ENCODE peak calls at places on chromosomes 12 and 14, in six cellular contexts. G, I, Q, F, B and X are unnamed samples.

GRCh38 chr12:5868585-5869295 is 76.3 kb downstream of the ANO2 start:
- DNase-seq in G (no peak), I (no peak), Q (no peak), F (no peak), B (no peak), X (no peak)

GRCh38 chr14:103485504-103485903 is 37.1 kb downstream of the CKB start:
- DNase-seq in G (no peak), I (no peak), Q (no peak), F (no peak), B (no peak), X (no peak)

GRCh38 chr12:90280033-90280432 is 571.4 kb upstream of the ATP2B1 start:
- DNase-seq in G (peak), I (peak), Q (no peak), F (no peak), B (no peak), X (no peak)

GRCh38 chr14:59159169-59159568 is 29.3 kb upstream of the DAAM1 start:
- DNase-seq in G (no peak), I (no peak), Q (no peak), F (no peak), B (no peak), X (no peak)

GRCh38 chr14:50336428-50336827 is 24.3 kb downstream of the DMAC2L start:
- DNase-seq in G (no peak), I (no peak), Q (no peak), F (no peak), B (no peak), X (no peak)

GRCh38 chr12:30913323-30913722 is 13.2 kb upstream of the TSPAN11 start:
- DNase-seq in G (no peak), I (no peak), Q (no peak), F (no peak), B (no peak), X (no peak)

GRCh38 chr12:22529281-22530060 is 14.9 kb downstream of the C2CD5 start:
- DNase-seq in G (peak), I (peak), Q (no peak), F (peak), B (no peak), X (no peak)

GRCh38 chr12:25034676-25035075 is 85.8 kb upstream of the BCAT1 start:
- DNase-seq in G (no peak), I (no peak), Q (no peak), F (no peak), B (no peak), X (no peak)

GRCh38 chr14:44640416-44640815 is 133.3 kb upstream of the FSCB start:
- DNase-seq in G (no peak), I (no peak), Q (no peak), F (no peak), B (no peak), X (no peak)

GRCh38 chr14:104724407-104724980 is 465 bp downstream of the ADSS1 start:
- DNase-seq in G (no peak), I (no peak), Q (no peak), F (peak), B (no peak), X (peak)

GRCh38 chr12:13116259-13116658 is 12.8 kb upstream of the GSG1 start:
- DNase-seq in G (no peak), I (no peak), Q (no peak), F (no peak), B (no peak), X (no peak)

GRCh38 chr14:104399432-104400155 is 180.0 kb upstream of the C14orf180 start:
- DNase-seq in G (no peak), I (no peak), Q (no peak), F (no peak), B (peak), X (no peak)

GRCh38 chr12:78204926-78205325 is 374.2 kb downstream of the NAV3 start:
- DNase-seq in G (no peak), I (no peak), Q (no peak), F (no peak), B (no peak), X (no peak)

GRCh38 chr12:31928246-31929139 is 30.7 kb upstream of the RESF1 start:
- DNase-seq in G (no peak), I (no peak), Q (no peak), F (no peak), B (no peak), X (no peak)

GRCh38 chr14:25953532-25954144 is 644.2 kb downstream of the NOVA1 start:
- DNase-seq in G (peak), I (peak), Q (no peak), F (no peak), B (no peak), X (no peak)

GRCh38 chr12:57196439-57196838 is 20.2 kb upstream of the NXPH4 start:
- DNase-seq in G (no peak), I (no peak), Q (no peak), F (no peak), B (no peak), X (no peak)

GRCh38 chr14:24425704-24426103 is 3.8 kb downstream of the CBLN3 start:
- DNase-seq in G (peak), I (peak), Q (no peak), F (no peak), B (no peak), X (no peak)

GRCh38 chr12:40141996-40142395 is 36.1 kb upstream of the SLC2A13 start:
- DNase-seq in G (no peak), I (no peak), Q (no peak), F (no peak), B (no peak), X (no peak)

GRCh38 chr14:95078841-95079240 is 78.5 kb downstream of the DICER1 start:
- DNase-seq in G (no peak), I (no peak), Q (no peak), F (no peak), B (no peak), X (no peak)

GRCh38 chr12:6603095-6603567 is 4.0 kb downstream of the CHD4 start:
- DNase-seq in G (no peak), I (peak), Q (no peak), F (no peak), B (peak), X (no peak)